ENCODE peak calls at places on chromosome 1, in five cellular contexts. X is breast epithelium, V is K562, B is prostate gland, O is sigmoid colon. E is an unnamed sample.
A peak's percentile ranks its signal among the peaks of the same experiment; 100 is the strongest.

GRCh38 chr1:178052650-178053461 is 41.0 kb upstream of the RASAL2 start:
- DNase-seq in X (no peak), V (no peak), B (no peak), O (no peak), E (no peak)

GRCh38 chr1:18322353-18323032 is 158.2 kb upstream of the KLHDC7A start:
- DNase-seq in V (peak; percentile 53), X (no peak), B (no peak), O (no peak), E (no peak)

GRCh38 chr1:88595355-88595754 is 88.7 kb upstream of the PKN2 start:
- DNase-seq in X (no peak), B (no peak), O (no peak), V (peak; percentile 12), E (no peak)

GRCh38 chr1:11753555-11754208 is 8.3 kb upstream of the C1orf167 start:
- DNase-seq in V (peak; percentile 27), X (no peak), O (no peak), B (no peak), E (no peak)

GRCh38 chr1:8324176-8324810 is 6.4 kb downstream of the SLC45A1 start:
- DNase-seq in V (no peak), O (no peak), B (no peak), X (no peak), E (no peak)

GRCh38 chr1:200040516-200041138 is 13.1 kb downstream of the NR5A2 start:
- DNase-seq in V (no peak), O (no peak), X (no peak), B (no peak), E (no peak)

GRCh38 chr1:14626869-14627607 is 28.6 kb downstream of the KAZN start:
- DNase-seq in X (no peak), O (peak; percentile 85), V (peak; percentile 38), B (no peak), E (no peak)

GRCh38 chr1:99503276-99503747 is 142.6 kb upstream of the PALMD start:
- DNase-seq in X (no peak), V (peak; percentile 15), O (no peak), B (no peak), E (no peak)

GRCh38 chr1:197976368-197976767 is 59.2 kb downstream of the LHX9 start:
- DNase-seq in V (no peak), O (no peak), B (no peak), X (no peak), E (no peak)

GRCh38 chr1:75937034-75937433 is 4.8 kb upstream of the ASB17 start:
- DNase-seq in O (no peak), B (no peak), X (no peak), V (no peak), E (no peak)

GRCh38 chr1:66360285-66360724 is 173.6 kb upstream of the SGIP1 start:
- DNase-seq in V (no peak), B (no peak), X (no peak), O (no peak), E (no peak)

GRCh38 chr1:66637146-66637545 is 103.2 kb downstream of the SGIP1 start:
- DNase-seq in B (no peak), V (no peak), X (no peak), O (no peak), E (no peak)

GRCh38 chr1:10634428-10635384 is 160.0 kb downstream of the PEX14 start:
- DNase-seq in B (peak; percentile 55), O (no peak), V (no peak), X (peak; percentile 90), E (no peak)

GRCh38 chr1:155062702-155063411 is 683 bp upstream of the EFNA4 start:
- DNase-seq in O (no peak), V (peak; percentile 85), X (no peak), B (peak; percentile 54), E (no peak)

GRCh38 chr1:31218705-31219104 is 21.0 kb downstream of the NKAIN1 start:
- DNase-seq in O (no peak), B (no peak), V (no peak), X (no peak), E (no peak)

GRCh38 chr1:26597629-26598039 is 68.1 kb downstream of the RPS6KA1 start:
- DNase-seq in X (no peak), V (peak; percentile 63), O (no peak), B (peak; percentile 10), E (no peak)

GRCh38 chr1:224784606-224785328 is 144.7 kb upstream of the DNAH14 start:
- DNase-seq in O (no peak), X (no peak), B (no peak), V (no peak), E (no peak)

GRCh38 chr1:31732751-31733289 is 29.0 kb upstream of the COL16A1 start:
- DNase-seq in B (no peak), V (no peak), O (no peak), X (no peak), E (no peak)

GRCh38 chr1:192544983-192545393 is 30.6 kb upstream of the RGS1 start:
- DNase-seq in O (no peak), X (no peak), B (no peak), V (no peak), E (no peak)

GRCh38 chr1:35571263-35571662 is 1.9 kb upstream of the TFAP2E start:
- DNase-seq in O (no peak), V (no peak), B (no peak), X (no peak), E (no peak)

GRCh38 chr1:39576016-39576657 is 453 bp downstream of the PABPC4 start:
- DNase-seq in O (no peak), X (no peak), V (peak; percentile 61), B (peak; percentile 5), E (no peak)

GRCh38 chr1:203196371-203196770 is 9.9 kb upstream of the CHI3L1 start:
- DNase-seq in B (no peak), O (peak; percentile 34), V (peak; percentile 36), X (no peak), E (no peak)

GRCh38 chr1:113536182-113536780 is 146.0 kb downstream of the MAGI3 start:
- DNase-seq in B (no peak), V (no peak), X (no peak), O (no peak), E (no peak)

GRCh38 chr1:180286417-180286816 is 56.4 kb downstream of the LHX4 start:
- DNase-seq in B (no peak), O (no peak), V (no peak), X (no peak), E (no peak)

GRCh38 chr1:30085814-30086770 is 637.3 kb downstream of the MATN1 start:
- DNase-seq in V (peak; percentile 77), X (no peak), O (peak; percentile 71), B (no peak), E (no peak)

GRCh38 chr1:247337250-247337746 is 5.6 kb upstream of the ZNF496 start:
- DNase-seq in V (peak; percentile 39), O (no peak), X (no peak), B (no peak), E (no peak)

GRCh38 chr1:9388628-9389184 is 96.0 kb downstream of the SPSB1 start:
- DNase-seq in X (no peak), B (no peak), V (peak; percentile 53), O (no peak), E (no peak)

GRCh38 chr1:21521717-21522060 is 12.5 kb downstream of the ALPL start:
- DNase-seq in X (no peak), V (no peak), B (no peak), O (no peak), E (no peak)

GRCh38 chr1:176517484-176517883 is 54.5 kb downstream of the PAPPA2 start:
- DNase-seq in O (no peak), V (no peak), X (no peak), B (no peak), E (no peak)

GRCh38 chr1:180863158-180863775 is 49.4 kb upstream of the KIAA1614 start:
- DNase-seq in V (peak; percentile 44), X (no peak), O (no peak), B (peak; percentile 27), E (no peak)

GRCh38 chr1:64356636-64357256 is 113.2 kb upstream of the CACHD1 start:
- DNase-seq in B (no peak), X (no peak), O (no peak), V (no peak), E (no peak)

GRCh38 chr1:200224315-200224714 is 185.5 kb downstream of the ZNF281 start:
- DNase-seq in X (no peak), O (no peak), V (no peak), B (no peak), E (no peak)

GRCh38 chr1:205237526-205238484 is 10.1 kb downstream of the TMCC2 start:
- DNase-seq in B (no peak), X (no peak), V (peak; percentile 75), O (no peak), E (no peak)

GRCh38 chr1:66533804-66534745 is at the start of gene SGIP1:
- DNase-seq in O (peak; percentile 80), X (peak; percentile 42), B (no peak), V (peak; percentile 63), E (no peak)

GRCh38 chr1:168945870-168946269 is 160.6 kb upstream of the ATP1B1 start:
- DNase-seq in X (no peak), O (peak; percentile 82), B (no peak), V (no peak), E (no peak)
- TF ChIP-seq POLR2A in X (no peak), O (no peak), B (no peak), V (no peak), E (no peak)

GRCh38 chr1:147822292-147822691 is 61.9 kb upstream of the GJA5 start:
- DNase-seq in X (no peak), B (no peak), V (no peak), O (no peak), E (no peak)

GRCh38 chr1:147825586-147825985 is 65.2 kb upstream of the GJA5 start:
- DNase-seq in V (no peak), X (no peak), B (no peak), O (no peak), E (no peak)

GRCh38 chr1:147824776-147825175 is 64.4 kb upstream of the GJA5 start:
- DNase-seq in V (no peak), O (no peak), X (no peak), B (no peak), E (no peak)

GRCh38 chr1:147820898-147821297 is 60.5 kb upstream of the GJA5 start:
- DNase-seq in V (no peak), B (no peak), O (no peak), X (no peak), E (no peak)

GRCh38 chr1:147821883-147822282 is 61.5 kb upstream of the GJA5 start:
- DNase-seq in X (peak; percentile 17), V (no peak), O (peak; percentile 67), B (no peak), E (no peak)
- TF ChIP-seq POLR2AphosphoS5 in X (peak; percentile 52), V (no peak), O (no peak), B (no peak), E (no peak)

GRCh38 chr1:46278807-46279206 is 24.6 kb downstream of the LRRC41 start:
- DNase-seq in V (no peak), B (no peak), O (no peak), X (peak; percentile 51), E (no peak)
- H3K36me3 ChIP-seq in V (peaks cover 94% of the 10 kb centered on the region), B (no peaks in the 10 kb centered on the region), O (peaks cover 28% of the 10 kb centered on the region), X (peaks cover 6% of the 10 kb centered on the region), E (peaks cover 2% of the 10 kb centered on the region)

GRCh38 chr1:84506002-84506728 is at the start of the genes GNG5 and SPATA1:
- DNase-seq in O (peak; percentile 99), X (peak; percentile 96), V (peak; percentile 97), B (peak; percentile 98), E (peak; percentile 97)
- TF ChIP-seq POLR2A in O (peak; percentile 80), X (peak; percentile 39), V (peak; percentile 98), B (peak; percentile 79), E (no peak)